ENCODE peak calls at places on chromosomes 7 and 10, in nine cellular contexts. P is ovary, S is testis, U is hepatocyte, H is left ventricle myocardium inferior, E is AG04450, J is cardiac muscle cell, L is heart right ventricle, B is HL-60. C is an unnamed sample.
A peak's percentile ranks its signal among the peaks of the same experiment; 100 is the strongest.

GRCh38 chr7:20393021-20394015 is 62.6 kb downstream of the ITGB8 start:
- DNase-seq in P (no peak), S (no peak), U (peak; percentile 30), H (no peak), E (no peak), J (no peak), L (no peak), B (no peak), C (no peak)

GRCh38 chr10:44387853-44388251 is 3.0 kb upstream of the CXCL12 start:
- DNase-seq in P (no peak), S (no peak), U (no peak), H (no peak), E (no peak), J (no peak), L (no peak), B (no peak), C (peak; percentile 59)

GRCh38 chr7:128867842-128868623 is 5.4 kb downstream of the ATP6V1F start:
- DNase-seq in P (no peak), S (no peak), U (no peak), H (no peak), E (no peak), J (peak; percentile 14), L (no peak), B (no peak), C (no peak)

GRCh38 chr10:116143673-116144072 is 129.3 kb downstream of the GFRA1 start:
- DNase-seq in P (no peak), S (no peak), U (no peak), H (no peak), E (no peak), J (no peak), L (no peak), B (no peak), C (no peak)

GRCh38 chr10:16777473-16778370 is 39.5 kb downstream of the RSU1 start:
- DNase-seq in P (peak; percentile 43), S (no peak), U (peak; percentile 76), H (no peak), E (peak; percentile 32), J (peak; percentile 75), L (peak; percentile 69), B (peak; percentile 1), C (no peak)

GRCh38 chr7:142248166-142249160 is 9.4 kb downstream of the PRSS58 start:
- DNase-seq in P (no peak), S (no peak), U (no peak), H (no peak), E (no peak), J (no peak), L (no peak), B (no peak), C (no peak)

GRCh38 chr7:26155531-26156375 is 3.8 kb downstream of the NFE2L3 start:
- DNase-seq in P (no peak), S (no peak), U (no peak), H (no peak), E (no peak), J (peak; percentile 44), L (no peak), B (no peak), C (no peak)

GRCh38 chr7:139657749-139658148 is 120.0 kb downstream of the HIPK2 start:
- DNase-seq in P (no peak), S (no peak), U (no peak), H (no peak), E (no peak), J (no peak), L (no peak), B (no peak), C (no peak)

GRCh38 chr7:38673795-38674194 is 42.6 kb upstream of the AMPH start:
- DNase-seq in P (no peak), S (no peak), U (no peak), H (no peak), E (peak; percentile 44), J (peak; percentile 97), L (no peak), B (peak; percentile 24), C (no peak)

GRCh38 chr10:103273026-103273425 is 3.9 kb upstream of the INA start:
- DNase-seq in P (no peak), S (no peak), U (peak; percentile 16), H (no peak), E (peak; percentile 76), J (peak; percentile 94), L (no peak), B (no peak), C (peak; percentile 76)

GRCh38 chr10:48464121-48464870 is 140.6 kb downstream of the ARHGAP22 start:
- DNase-seq in P (peak; percentile 36), S (no peak), U (no peak), H (no peak), E (no peak), J (no peak), L (no peak), B (no peak), C (peak; percentile 61)

GRCh38 chr10:4270116-4270515 is 485.1 kb upstream of the KLF6 start:
- DNase-seq in P (no peak), S (no peak), U (peak; percentile 46), H (no peak), E (no peak), J (peak; percentile 84), L (peak; percentile 29), B (peak; percentile 2), C (no peak)

GRCh38 chr7:94580601-94581000 is 71.0 kb downstream of the CASD1 start:
- DNase-seq in P (no peak), S (no peak), U (peak; percentile 60), H (no peak), E (peak; percentile 10), J (peak; percentile 12), L (no peak), B (no peak), C (no peak)

GRCh38 chr10:63166742-63167258 is 33.7 kb downstream of the NRBF2 start:
- DNase-seq in P (no peak), S (no peak), U (peak; percentile 81), H (no peak), E (peak; percentile 65), J (peak; percentile 90), L (peak; percentile 61), B (peak; percentile 45), C (no peak)

GRCh38 chr7:40680657-40681056 is 545.9 kb downstream of the SUGCT start:
- DNase-seq in P (no peak), S (no peak), U (peak; percentile 30), H (no peak), E (no peak), J (peak; percentile 40), L (no peak), B (peak; percentile 1), C (no peak)

GRCh38 chr10:2981361-2981801 is 86.0 kb upstream of the PFKP start:
- DNase-seq in P (no peak), S (no peak), U (no peak), H (no peak), E (no peak), J (no peak), L (no peak), B (no peak), C (no peak)

GRCh38 chr7:2990949-2991470 is 52.7 kb downstream of the CARD11 start:
- DNase-seq in P (no peak), S (no peak), U (no peak), H (no peak), E (no peak), J (no peak), L (no peak), B (no peak), C (no peak)

DNA sequence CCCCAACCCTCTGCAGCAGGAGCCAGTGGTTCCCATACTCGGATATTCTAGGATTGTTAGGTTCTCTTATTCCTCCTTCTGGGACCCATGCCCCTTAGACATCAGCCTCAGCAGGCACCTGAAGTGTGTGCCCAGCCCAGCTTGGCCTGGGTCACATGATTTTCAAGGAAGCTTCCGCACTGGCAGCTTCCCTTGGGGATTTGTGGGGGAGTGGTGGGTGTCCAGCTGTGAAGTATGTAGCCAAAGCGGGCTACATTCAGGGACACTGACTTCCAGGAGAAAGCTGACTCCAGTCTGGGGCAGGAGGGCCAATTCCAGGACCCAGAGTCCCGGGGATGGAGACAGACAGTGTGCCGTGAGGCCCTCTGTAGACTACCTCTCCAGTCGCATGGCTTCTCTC is 1.3 kb downstream of the LDB1 start:
- DNase-seq in P (peak; percentile 72), S (peak; percentile 74), U (no peak), H (no peak), E (no peak), J (peak; percentile 57), L (peak; percentile 32), B (peak; percentile 75), C (no peak)
- H3K27ac ChIP-seq in P (peak overlapping the region; percentile 96), S (peak overlapping the region; percentile 97), U (peak overlapping the region; percentile 95), H (peak overlapping the region; percentile 97), E (peak overlapping the region; percentile 90), J (peak overlapping the region; percentile 97), L (peak overlapping the region; percentile 5), B (peak overlapping the region; percentile 88), C (peak overlapping the region; percentile 100)

GRCh38 chr7:12692479-12693259 is 5.2 kb downstream of the ARL4A start:
- DNase-seq in P (no peak), S (no peak), U (no peak), H (no peak), E (no peak), J (no peak), L (no peak), B (no peak), C (no peak)
- H3K4me3 ChIP-seq in P (no peak overlapping the region), S (no peak overlapping the region), U (no peak overlapping the region), H (no peak overlapping the region), E (no peak overlapping the region), J (no peak overlapping the region), L (no peak overlapping the region), B (no peak overlapping the region), C (no peak overlapping the region)

DNA sequence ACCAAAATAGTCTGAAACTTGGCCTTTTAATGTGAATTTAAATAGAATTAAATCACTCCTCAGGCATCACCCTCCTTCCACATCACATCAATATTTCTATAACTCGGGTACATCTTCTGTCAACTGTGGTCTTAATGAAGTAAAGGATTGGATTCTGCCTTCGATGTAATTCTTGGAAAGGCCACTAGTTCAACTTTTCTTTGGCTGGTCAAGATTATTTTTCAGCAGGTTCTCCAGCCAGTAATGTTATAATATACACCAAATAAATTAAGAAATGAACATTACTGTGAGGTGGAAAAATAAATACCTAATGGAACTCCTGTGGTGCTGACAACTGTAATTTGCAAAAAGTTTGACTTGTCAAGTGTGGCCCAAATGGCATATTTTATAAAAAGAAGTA is 9.7 kb upstream of the SLC16A9 start:
- DNase-seq in P (no peak), S (no peak), U (no peak), H (no peak), E (no peak), J (no peak), L (no peak), B (no peak), C (no peak)
- TF ChIP-seq CTCF in P (no peak), S (peak; percentile 2), U (no peak), H (no peak), E (peak; percentile 10), J (no peak), L (no peak), B (no peak), C (no peak)

DNA sequence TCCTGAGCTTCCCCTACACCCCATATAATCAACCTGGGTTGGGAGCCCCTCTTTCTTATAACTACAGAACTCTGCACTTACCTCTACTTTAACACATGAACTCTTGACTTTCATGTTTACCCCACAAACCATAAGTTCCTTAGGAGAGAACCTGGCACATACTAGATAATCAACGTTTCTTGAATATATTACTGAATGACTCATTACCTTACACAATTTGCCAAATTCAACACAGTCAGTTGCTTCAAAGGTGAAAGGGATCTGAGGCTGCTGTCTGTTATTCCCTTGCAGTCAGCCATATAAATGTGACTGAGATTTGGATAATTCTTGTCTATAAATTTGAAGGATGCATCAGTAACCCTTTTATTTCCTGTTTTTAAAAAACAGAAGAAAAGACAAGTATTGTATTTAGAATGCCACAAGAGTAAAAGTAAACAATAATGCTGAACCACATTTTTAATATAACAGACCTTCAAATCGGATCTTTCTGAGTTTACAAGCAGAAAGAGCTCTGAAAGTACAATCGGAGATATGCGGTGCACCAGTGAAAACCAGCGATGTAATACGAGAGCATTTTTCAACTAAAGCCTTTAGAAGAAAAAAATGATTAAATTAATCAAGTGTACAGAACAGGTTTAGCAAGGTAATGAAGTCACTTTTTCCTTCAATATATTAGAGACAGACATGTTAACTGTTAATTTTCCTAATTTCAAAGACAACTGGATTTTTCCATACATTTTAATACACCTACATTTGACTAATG is 29.5 kb upstream of the LRRC17 start:
- DNase-seq in P (no peak), S (no peak), U (no peak), H (no peak), E (no peak), J (peak; percentile 58), L (no peak), B (no peak), C (no peak)
- H3K27ac ChIP-seq in P (no peak overlapping the region), S (no peak overlapping the region), U (peak overlapping the region; percentile 32), H (no peak overlapping the region), E (no peak overlapping the region), J (no peak overlapping the region), L (no peak overlapping the region), B (no peak overlapping the region), C (no peak overlapping the region)